ENCODE peak calls at places on chromosome 18, in four cellular contexts. One of them, this sample, is unnamed.

GRCh38 chr18:7147399-7147798 is 29.8 kb upstream of the LAMA1 start:
- DNase-seq in GM23338: no peak
- DNase-seq in A549: no peak
- DNase-seq in HCT116: no peak
- DNase-seq in this sample: no peak

GRCh38 chr18:46393230-46393629 is 263.8 kb downstream of the LOXHD1 start:
- DNase-seq in GM23338: peak; percentile 81
- DNase-seq in HCT116: no peak
- DNase-seq in A549: no peak
- DNase-seq in this sample: peak; percentile 37

GRCh38 chr18:48805826-48806535 is 144.8 kb downstream of the SMAD7 start:
- DNase-seq in GM23338: no peak
- DNase-seq in HCT116: no peak
- DNase-seq in A549: no peak
- DNase-seq in this sample: no peak

GRCh38 chr18:1296237-1296636 is 391.6 kb downstream of the ADCYAP1 start:
- DNase-seq in A549: no peak
- DNase-seq in GM23338: peak; percentile 21
- DNase-seq in HCT116: no peak
- DNase-seq in this sample: no peak

GRCh38 chr18:25998461-25998860 is 92.0 kb downstream of the SS18 start:
- DNase-seq in A549: peak; percentile 1
- DNase-seq in HCT116: no peak
- DNase-seq in GM23338: no peak
- DNase-seq in this sample: no peak

GRCh38 chr18:79495591-79496071 is 99.9 kb downstream of the NFATC1 start:
- DNase-seq in GM23338: no peak
- DNase-seq in A549: no peak
- DNase-seq in HCT116: no peak
- DNase-seq in this sample: no peak

GRCh38 chr18:60020107-60020925 is 120.5 kb downstream of the PMAIP1 start:
- DNase-seq in GM23338: no peak
- DNase-seq in A549: no peak
- DNase-seq in HCT116: no peak
- DNase-seq in this sample: no peak

GRCh38 chr18:474416-474815 is 26.1 kb downstream of the COLEC12 start:
- DNase-seq in HCT116: no peak
- DNase-seq in A549: no peak
- DNase-seq in GM23338: peak; percentile 19
- DNase-seq in this sample: no peak

GRCh38 chr18:47050468-47050867 is 15.0 kb upstream of the ELOA2 start:
- DNase-seq in GM23338: peak; percentile 66
- DNase-seq in A549: peak; percentile 50
- DNase-seq in HCT116: peak; percentile 54
- DNase-seq in this sample: peak; percentile 35

GRCh38 chr18:60549338-60549960 is 176.9 kb upstream of the MC4R start:
- DNase-seq in GM23338: peak; percentile 89
- DNase-seq in HCT116: peak; percentile 66
- DNase-seq in A549: peak; percentile 58
- DNase-seq in this sample: peak; percentile 42

GRCh38 chr18:44781890-44782289 is 101.2 kb downstream of the SETBP1 start:
- DNase-seq in HCT116: no peak
- DNase-seq in A549: no peak
- DNase-seq in GM23338: no peak
- DNase-seq in this sample: no peak

GRCh38 chr18:51656249-51656648 is 458.8 kb upstream of the MEX3C start:
- DNase-seq in HCT116: no peak
- DNase-seq in A549: no peak
- DNase-seq in GM23338: no peak
- DNase-seq in this sample: no peak

GRCh38 chr18:72866901-72867701 is 686 bp downstream of the NETO1 start:
- DNase-seq in HCT116: no peak
- DNase-seq in A549: no peak
- DNase-seq in GM23338: peak; percentile 60
- DNase-seq in this sample: no peak

GRCh38 chr18:24176727-24177416 is 38.0 kb downstream of the CABYR start:
- DNase-seq in A549: peak; percentile 55
- DNase-seq in GM23338: peak; percentile 94
- DNase-seq in HCT116: peak; percentile 35
- DNase-seq in this sample: peak; percentile 49

GRCh38 chr18:46174317-46175039 is 70.3 kb downstream of the HAUS1 start:
- DNase-seq in A549: no peak
- DNase-seq in GM23338: peak; percentile 65
- DNase-seq in HCT116: no peak
- DNase-seq in this sample: peak; percentile 30

GRCh38 chr18:48711651-48712486 is 173.0 kb downstream of the CTIF start:
- DNase-seq in HCT116: peak; percentile 21
- DNase-seq in A549: peak; percentile 34
- DNase-seq in GM23338: peak; percentile 51
- DNase-seq in this sample: peak; percentile 21

GRCh38 chr18:61635901-61636528 is 256.8 kb downstream of the RNF152 start:
- DNase-seq in HCT116: peak; percentile 29
- DNase-seq in A549: peak; percentile 16
- DNase-seq in GM23338: peak; percentile 83
- DNase-seq in this sample: peak; percentile 30

GRCh38 chr18:79964330-79965118 is at the start of gene HSBP1L1:
- DNase-seq in A549: peak; percentile 58
- DNase-seq in GM23338: peak; percentile 90
- DNase-seq in HCT116: peak; percentile 48
- DNase-seq in this sample: no peak

GRCh38 chr18:40917096-40917495 is 1037.9 kb upstream of the PIK3C3 start:
- DNase-seq in HCT116: no peak
- DNase-seq in A549: peak; percentile 2
- DNase-seq in GM23338: no peak
- DNase-seq in this sample: no peak

GRCh38 chr18:49548266-49548665 is 13.6 kb upstream of the LIPG start:
- DNase-seq in A549: peak; percentile 60
- DNase-seq in HCT116: peak; percentile 22
- DNase-seq in GM23338: no peak
- DNase-seq in this sample: no peak

GRCh38 chr18:48818329-48819254 is 132.2 kb downstream of the SMAD7 start:
- DNase-seq in A549: no peak
- DNase-seq in GM23338: no peak
- DNase-seq in HCT116: no peak
- DNase-seq in this sample: no peak

GRCh38 chr18:22172594-22173049 is 3.2 kb downstream of the GATA6 start:
- DNase-seq in A549: no peak
- DNase-seq in GM23338: no peak
- DNase-seq in HCT116: no peak
- DNase-seq in this sample: no peak

GRCh38 chr18:46650681-46651080 is 6.3 kb downstream of the LOXHD1 start:
- DNase-seq in HCT116: no peak
- DNase-seq in GM23338: no peak
- DNase-seq in A549: no peak
- DNase-seq in this sample: no peak

GRCh38 chr18:51211552-51211951 is 14.1 kb upstream of the MEX3C start:
- DNase-seq in A549: no peak
- DNase-seq in HCT116: no peak
- DNase-seq in GM23338: no peak
- DNase-seq in this sample: peak; percentile 54

GRCh38 chr18:49628993-49629795 is 67.3 kb downstream of the LIPG start:
- DNase-seq in HCT116: no peak
- DNase-seq in A549: no peak
- DNase-seq in GM23338: peak; percentile 47
- DNase-seq in this sample: no peak

GRCh38 chr18:25144835-25145234 is 207.1 kb downstream of the ZNF521 start:
- DNase-seq in A549: no peak
- DNase-seq in GM23338: no peak
- DNase-seq in HCT116: no peak
- DNase-seq in this sample: no peak

DNA sequence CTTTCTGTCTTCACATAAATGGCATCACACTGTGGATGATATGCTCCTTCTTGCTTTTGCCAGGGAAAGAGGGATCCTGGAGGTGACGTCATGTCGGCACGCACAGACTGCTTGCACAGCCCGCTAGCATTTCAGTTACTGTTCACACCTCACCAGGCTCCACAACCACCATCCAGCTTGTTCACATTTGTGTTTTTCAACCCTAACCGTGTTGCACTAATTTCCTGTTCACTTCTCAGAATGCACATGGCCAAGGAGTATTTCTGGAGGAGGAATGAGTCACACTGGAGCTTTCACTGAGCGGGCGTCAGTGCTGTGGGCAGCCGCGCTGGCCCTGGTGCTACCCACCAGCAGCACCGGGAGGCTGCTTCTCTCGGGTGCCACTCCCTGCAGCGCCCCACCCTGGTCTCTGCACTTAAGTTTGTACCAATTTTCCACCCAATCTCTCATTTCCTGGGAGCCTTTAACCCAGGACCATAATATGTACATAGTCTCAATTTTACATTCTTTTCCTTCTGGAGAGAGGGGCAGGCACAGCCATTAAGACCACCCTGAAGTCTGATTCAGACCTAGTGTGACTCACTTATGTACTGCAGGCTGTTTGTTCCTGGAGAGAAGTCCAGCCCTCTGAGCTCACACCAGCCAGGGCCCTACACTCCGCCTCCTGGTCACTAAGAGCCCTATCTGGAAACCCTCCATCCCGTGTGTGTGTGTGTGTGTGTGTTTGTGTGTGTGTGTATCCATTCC is 65.1 kb downstream of the MBP start:
- DNase-seq in HCT116: peak; percentile 75
- DNase-seq in A549: peak; percentile 93
- DNase-seq in GM23338: no peak
- DNase-seq in this sample: no peak
- H3K4me1 ChIP-seq in HCT116: peaks cover 81% of the 10 kb centered on the region
- H3K4me1 ChIP-seq in A549: peaks cover 80% of the 10 kb centered on the region
- H3K4me1 ChIP-seq in GM23338: peaks cover 16% of the 10 kb centered on the region
- H3K4me1 ChIP-seq in this sample: no peaks in the 10 kb centered on the region

GRCh38 chr18:74550886-74551285 is 16.6 kb downstream of the CNDP1 start:
- DNase-seq in GM23338: no peak
- DNase-seq in HCT116: no peak
- DNase-seq in A549: no peak
- DNase-seq in this sample: no peak
- TF ChIP-seq REST in GM23338: no peak
- TF ChIP-seq REST in HCT116: no peak
- TF ChIP-seq REST in A549: no peak
- TF ChIP-seq REST in this sample: no peak

GRCh38 chr18:58847383-58848071 is 17.1 kb upstream of the ZNF532 start:
- DNase-seq in A549: no peak
- DNase-seq in HCT116: no peak
- DNase-seq in GM23338: peak; percentile 99
- DNase-seq in this sample: no peak

GRCh38 chr18:58848685-58849084 is 16.0 kb upstream of the ZNF532 start:
- DNase-seq in A549: peak; percentile 23
- DNase-seq in HCT116: no peak
- DNase-seq in GM23338: peak; percentile 68
- DNase-seq in this sample: no peak

GRCh38 chr18:58851874-58852273 is 12.8 kb upstream of the ZNF532 start:
- DNase-seq in A549: no peak
- DNase-seq in GM23338: peak; percentile 70
- DNase-seq in HCT116: no peak
- DNase-seq in this sample: no peak

GRCh38 chr18:58852629-58853028 is 12.0 kb upstream of the ZNF532 start:
- DNase-seq in A549: no peak
- DNase-seq in HCT116: no peak
- DNase-seq in GM23338: no peak
- DNase-seq in this sample: no peak

DNA sequence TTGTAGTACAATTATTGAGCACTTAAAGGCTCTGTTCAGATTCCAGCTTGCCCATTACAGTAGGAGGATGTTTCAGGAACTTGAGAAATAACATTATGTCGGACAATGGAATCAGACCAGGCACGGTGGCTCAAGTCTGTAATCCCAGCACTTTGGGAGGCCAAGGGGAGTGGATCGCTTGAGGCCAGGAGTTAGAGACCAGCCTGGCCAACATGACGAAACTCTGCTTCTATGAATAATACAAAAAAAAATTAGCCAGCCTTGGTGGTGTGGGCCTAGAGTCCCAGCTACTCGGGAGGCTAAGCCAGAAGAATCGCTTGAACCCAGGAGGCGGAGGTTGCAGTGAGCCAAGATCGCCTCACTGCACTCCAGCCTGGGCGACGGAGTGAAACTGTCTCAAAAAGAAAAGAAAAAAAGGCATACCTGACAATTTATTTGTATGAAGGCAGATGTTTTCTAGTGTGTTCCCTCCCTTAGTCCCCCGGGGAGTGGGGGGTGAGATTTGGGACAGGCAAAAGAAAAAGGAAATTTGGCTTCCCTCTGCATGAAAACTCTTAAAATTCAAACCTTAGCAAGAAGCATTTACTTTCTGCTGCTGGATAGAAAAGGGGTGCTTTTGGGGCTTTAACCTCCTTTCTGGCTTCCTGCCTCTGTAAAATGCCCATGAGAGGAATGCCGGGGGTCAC is 13.8 kb upstream of the ZNF532 start:
- DNase-seq in A549: no peak
- DNase-seq in GM23338: no peak
- DNase-seq in HCT116: no peak
- DNase-seq in this sample: no peak
- H3K4me1 ChIP-seq in A549: peaks cover 23% of the 10 kb centered on the region
- H3K4me1 ChIP-seq in GM23338: peaks cover 54% of the 10 kb centered on the region
- H3K4me1 ChIP-seq in HCT116: no peaks in the 10 kb centered on the region
- H3K4me1 ChIP-seq in this sample: no peaks in the 10 kb centered on the region

DNA sequence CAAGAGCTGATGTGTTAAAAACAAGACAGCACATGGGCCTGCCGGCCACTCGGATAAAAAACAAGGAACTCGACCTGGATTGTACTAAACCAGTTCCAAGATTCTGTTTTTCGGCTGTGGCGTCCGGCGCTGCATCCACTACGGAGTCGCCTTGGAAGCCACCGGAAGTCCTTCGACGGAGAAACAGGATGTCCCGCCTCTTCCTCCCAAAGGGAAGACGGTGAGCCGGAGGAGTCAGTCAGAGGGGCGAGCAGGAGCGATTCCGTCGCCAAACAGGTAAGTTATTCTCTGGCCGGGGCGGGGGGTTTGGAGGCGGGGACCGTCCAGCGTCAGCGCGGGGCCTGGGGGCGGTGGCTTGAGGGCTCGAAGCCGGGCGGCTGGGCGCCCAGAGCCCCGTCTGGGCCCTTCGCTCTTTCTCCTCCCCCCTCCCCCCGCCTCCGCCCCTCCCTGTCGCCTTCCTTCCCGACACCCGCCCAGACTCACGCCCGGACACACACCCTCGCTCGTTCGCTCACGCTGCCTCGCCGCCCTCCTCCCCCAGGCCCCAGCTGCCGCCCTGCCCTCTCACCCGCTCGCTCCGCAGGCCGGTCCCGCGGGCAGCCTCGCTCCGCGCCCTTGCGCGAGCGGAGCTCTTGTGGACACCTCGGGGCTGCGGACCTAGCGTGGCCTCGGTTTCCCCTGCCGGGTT is at the start of gene ZNF407:
- DNase-seq in HCT116: peak; percentile 86
- DNase-seq in A549: peak; percentile 92
- DNase-seq in GM23338: peak; percentile 96
- DNase-seq in this sample: peak; percentile 83
- TF ChIP-seq REST in HCT116: no peak
- TF ChIP-seq REST in A549: no peak
- TF ChIP-seq REST in GM23338: no peak
- TF ChIP-seq REST in this sample: no peak

This sample was measured in K562.